ENCODE peak calls at places on chromosomes 12 and 14, in six cellular contexts. One of them, this sample, is unnamed.

GRCh38 chr12:20646239-20646827 is 48.8 kb upstream of the SLCO1C1 start:
- DNase-seq in uterus: no peak
- DNase-seq in WERI-Rb-1: no peak
- DNase-seq in astrocyte of the spinal cord: peak
- DNase-seq in HL-60: no peak
- DNase-seq in ovary: no peak
- DNase-seq in this sample: no peak

GRCh38 chr12:642633-643477 is 20.4 kb downstream of the NINJ2 start:
- DNase-seq in uterus: peak
- DNase-seq in WERI-Rb-1: peak
- DNase-seq in astrocyte of the spinal cord: peak
- DNase-seq in HL-60: peak
- DNase-seq in ovary: peak
- DNase-seq in this sample: no peak

GRCh38 chr14:102568115-102568614 is 24.3 kb upstream of the RCOR1 start:
- DNase-seq in uterus: no peak
- DNase-seq in WERI-Rb-1: no peak
- DNase-seq in astrocyte of the spinal cord: no peak
- DNase-seq in HL-60: no peak
- DNase-seq in ovary: no peak
- DNase-seq in this sample: no peak

GRCh38 chr12:87332987-87333761 is 696.0 kb downstream of the C12orf50 start:
- DNase-seq in uterus: no peak
- DNase-seq in WERI-Rb-1: no peak
- DNase-seq in astrocyte of the spinal cord: peak
- DNase-seq in HL-60: no peak
- DNase-seq in ovary: no peak
- DNase-seq in this sample: no peak

GRCh38 chr14:64786296-64787149 is 82.3 kb downstream of the PLEKHG3 start:
- DNase-seq in uterus: no peak
- DNase-seq in WERI-Rb-1: no peak
- DNase-seq in astrocyte of the spinal cord: peak
- DNase-seq in HL-60: no peak
- DNase-seq in ovary: no peak
- DNase-seq in this sample: no peak

GRCh38 chr12:69099201-69099837 is 140.1 kb upstream of the CPSF6 start:
- DNase-seq in uterus: no peak
- DNase-seq in WERI-Rb-1: no peak
- DNase-seq in astrocyte of the spinal cord: peak
- DNase-seq in HL-60: no peak
- DNase-seq in ovary: peak
- DNase-seq in this sample: no peak

GRCh38 chr14:86420131-86420530 is 890.2 kb downstream of the FLRT2 start:
- DNase-seq in uterus: no peak
- DNase-seq in WERI-Rb-1: no peak
- DNase-seq in astrocyte of the spinal cord: no peak
- DNase-seq in HL-60: no peak
- DNase-seq in ovary: no peak
- DNase-seq in this sample: no peak

GRCh38 chr12:47111854-47112253 is 32.1 kb upstream of the AMIGO2 start:
- DNase-seq in uterus: no peak
- DNase-seq in WERI-Rb-1: no peak
- DNase-seq in astrocyte of the spinal cord: no peak
- DNase-seq in HL-60: no peak
- DNase-seq in ovary: no peak
- DNase-seq in this sample: no peak

GRCh38 chr14:80584638-80585505 is 356.7 kb downstream of the CEP128 start:
- DNase-seq in uterus: no peak
- DNase-seq in WERI-Rb-1: no peak
- DNase-seq in astrocyte of the spinal cord: peak
- DNase-seq in HL-60: no peak
- DNase-seq in ovary: no peak
- DNase-seq in this sample: no peak

GRCh38 chr14:104119700-104120251 is 18.6 kb upstream of the KIF26A start:
- DNase-seq in uterus: no peak
- DNase-seq in WERI-Rb-1: no peak
- DNase-seq in astrocyte of the spinal cord: no peak
- DNase-seq in HL-60: no peak
- DNase-seq in ovary: peak
- DNase-seq in this sample: no peak

GRCh38 chr14:39474416-39474911 is 42.2 kb upstream of the FBXO33 start:
- DNase-seq in uterus: no peak
- DNase-seq in WERI-Rb-1: no peak
- DNase-seq in astrocyte of the spinal cord: peak
- DNase-seq in HL-60: no peak
- DNase-seq in ovary: no peak
- DNase-seq in this sample: no peak

GRCh38 chr14:92768795-92769194 is 20.4 kb upstream of the LGMN start:
- DNase-seq in uterus: no peak
- DNase-seq in WERI-Rb-1: no peak
- DNase-seq in astrocyte of the spinal cord: no peak
- DNase-seq in HL-60: no peak
- DNase-seq in ovary: no peak
- DNase-seq in this sample: no peak

GRCh38 chr12:32896438-32897275 is at the start of gene PKP2:
- DNase-seq in uterus: peak
- DNase-seq in WERI-Rb-1: peak
- DNase-seq in astrocyte of the spinal cord: peak
- DNase-seq in HL-60: no peak
- DNase-seq in ovary: peak
- DNase-seq in this sample: no peak

GRCh38 chr12:94305293-94305957 is 154.2 kb downstream of the CEP83 start:
- DNase-seq in uterus: no peak
- DNase-seq in WERI-Rb-1: no peak
- DNase-seq in astrocyte of the spinal cord: peak
- DNase-seq in HL-60: no peak
- DNase-seq in ovary: no peak
- DNase-seq in this sample: no peak

GRCh38 chr12:93317227-93317626 is 60.5 kb upstream of the NUDT4 start:
- DNase-seq in uterus: no peak
- DNase-seq in WERI-Rb-1: no peak
- DNase-seq in astrocyte of the spinal cord: no peak
- DNase-seq in HL-60: peak
- DNase-seq in ovary: no peak
- DNase-seq in this sample: no peak

GRCh38 chr12:25254271-25254880 is 3.6 kb upstream of the KRAS start:
- DNase-seq in uterus: no peak
- DNase-seq in WERI-Rb-1: no peak
- DNase-seq in astrocyte of the spinal cord: no peak
- DNase-seq in HL-60: no peak
- DNase-seq in ovary: no peak
- DNase-seq in this sample: no peak

GRCh38 chr12:89856431-89856830 is 147.8 kb upstream of the ATP2B1 start:
- DNase-seq in uterus: no peak
- DNase-seq in WERI-Rb-1: no peak
- DNase-seq in astrocyte of the spinal cord: peak
- DNase-seq in HL-60: peak
- DNase-seq in ovary: no peak
- DNase-seq in this sample: no peak

GRCh38 chr12:6347367-6348338 is 5.8 kb upstream of the TNFRSF1A start:
- DNase-seq in uterus: peak
- DNase-seq in WERI-Rb-1: no peak
- DNase-seq in astrocyte of the spinal cord: peak
- DNase-seq in HL-60: no peak
- DNase-seq in ovary: peak
- DNase-seq in this sample: no peak

GRCh38 chr12:98698603-98699463 is 53.7 kb downstream of the APAF1 start:
- DNase-seq in uterus: peak
- DNase-seq in WERI-Rb-1: peak
- DNase-seq in astrocyte of the spinal cord: peak
- DNase-seq in HL-60: peak
- DNase-seq in ovary: peak
- DNase-seq in this sample: no peak

GRCh38 chr14:39102265-39102968 is 618 bp downstream of the SEC23A start:
- DNase-seq in uterus: no peak
- DNase-seq in WERI-Rb-1: no peak
- DNase-seq in astrocyte of the spinal cord: peak
- DNase-seq in HL-60: no peak
- DNase-seq in ovary: no peak
- DNase-seq in this sample: no peak

GRCh38 chr12:58529897-58530296 is 390.4 kb downstream of the LRIG3 start:
- DNase-seq in uterus: no peak
- DNase-seq in WERI-Rb-1: no peak
- DNase-seq in astrocyte of the spinal cord: peak
- DNase-seq in HL-60: no peak
- DNase-seq in ovary: no peak
- DNase-seq in this sample: no peak

GRCh38 chr12:45756666-45757065 is 27.2 kb downstream of the ARID2 start:
- DNase-seq in uterus: no peak
- DNase-seq in WERI-Rb-1: no peak
- DNase-seq in astrocyte of the spinal cord: no peak
- DNase-seq in HL-60: no peak
- DNase-seq in ovary: no peak
- DNase-seq in this sample: no peak

GRCh38 chr12:100254876-100255275 is 12.0 kb downstream of the DEPDC4 start:
- DNase-seq in uterus: no peak
- DNase-seq in WERI-Rb-1: no peak
- DNase-seq in astrocyte of the spinal cord: no peak
- DNase-seq in HL-60: no peak
- DNase-seq in ovary: no peak
- DNase-seq in this sample: no peak

GRCh38 chr12:27972721-27973120 is at the start of gene PTHLH:
- DNase-seq in uterus: no peak
- DNase-seq in WERI-Rb-1: no peak
- DNase-seq in astrocyte of the spinal cord: no peak
- DNase-seq in HL-60: no peak
- DNase-seq in ovary: no peak
- DNase-seq in this sample: no peak

GRCh38 chr12:104462931-104463339 is 6.2 kb downstream of the CHST11 start:
- DNase-seq in uterus: no peak
- DNase-seq in WERI-Rb-1: no peak
- DNase-seq in astrocyte of the spinal cord: no peak
- DNase-seq in HL-60: no peak
- DNase-seq in ovary: no peak
- DNase-seq in this sample: no peak

GRCh38 chr12:34404377-34405285 is 382.3 kb downstream of the ALG10 start:
- DNase-seq in uterus: peak
- DNase-seq in WERI-Rb-1: peak
- DNase-seq in astrocyte of the spinal cord: no peak
- DNase-seq in HL-60: no peak
- DNase-seq in ovary: peak
- DNase-seq in this sample: no peak

DNA sequence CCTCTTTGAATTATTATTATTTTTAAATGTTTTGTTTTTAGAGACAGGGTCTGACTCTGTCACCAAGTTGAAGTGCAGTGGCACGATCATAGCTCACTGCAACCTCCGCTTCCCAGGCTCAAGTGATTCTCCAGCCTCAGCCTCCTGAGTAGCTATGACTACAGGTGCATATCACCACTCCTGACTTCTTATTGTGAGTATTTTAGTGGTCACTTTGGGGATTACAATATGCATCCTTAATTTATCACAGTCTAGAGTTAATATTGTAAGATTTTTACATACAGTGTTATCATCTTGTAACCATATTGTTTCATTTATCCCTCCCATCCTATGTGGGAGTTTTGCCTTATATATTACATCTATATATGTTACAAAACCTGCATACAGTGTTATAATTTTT is 13.4 kb downstream of the FGF23 start:
- DNase-seq in uterus: no peak
- DNase-seq in WERI-Rb-1: no peak
- DNase-seq in astrocyte of the spinal cord: no peak
- DNase-seq in HL-60: no peak
- DNase-seq in ovary: no peak
- DNase-seq in this sample: no peak
- TF ChIP-seq CTCF in uterus: no peak
- TF ChIP-seq CTCF in WERI-Rb-1: no peak
- TF ChIP-seq CTCF in astrocyte of the spinal cord: no peak
- TF ChIP-seq CTCF in HL-60: no peak
- TF ChIP-seq CTCF in ovary: no peak
- TF ChIP-seq CTCF in this sample: no peak

GRCh38 chr14:57066887-57067513 is 201.7 kb downstream of the EXOC5 start:
- DNase-seq in uterus: no peak
- DNase-seq in WERI-Rb-1: peak
- DNase-seq in astrocyte of the spinal cord: peak
- DNase-seq in HL-60: no peak
- DNase-seq in ovary: no peak
- DNase-seq in this sample: no peak
- TF ChIP-seq CTCF in uterus: no peak
- TF ChIP-seq CTCF in WERI-Rb-1: peak
- TF ChIP-seq CTCF in astrocyte of the spinal cord: peak
- TF ChIP-seq CTCF in HL-60: peak
- TF ChIP-seq CTCF in ovary: no peak
- TF ChIP-seq CTCF in this sample: no peak

GRCh38 chr14:44963775-44964380 is 1.9 kb downstream of the TOGARAM1 start:
- DNase-seq in uterus: no peak
- DNase-seq in WERI-Rb-1: no peak
- DNase-seq in astrocyte of the spinal cord: no peak
- DNase-seq in HL-60: no peak
- DNase-seq in ovary: no peak
- DNase-seq in this sample: no peak
- TF ChIP-seq CTCF in uterus: no peak
- TF ChIP-seq CTCF in WERI-Rb-1: no peak
- TF ChIP-seq CTCF in astrocyte of the spinal cord: no peak
- TF ChIP-seq CTCF in HL-60: no peak
- TF ChIP-seq CTCF in ovary: no peak
- TF ChIP-seq CTCF in this sample: no peak

GRCh38 chr14:96203116-96203515 is 1.5 kb upstream of the BDKRB2 start:
- DNase-seq in uterus: no peak
- DNase-seq in WERI-Rb-1: no peak
- DNase-seq in astrocyte of the spinal cord: no peak
- DNase-seq in HL-60: no peak
- DNase-seq in ovary: no peak
- DNase-seq in this sample: no peak

GRCh38 chr14:96203635-96204034 is 1.0 kb upstream of the BDKRB2 start:
- DNase-seq in uterus: no peak
- DNase-seq in WERI-Rb-1: no peak
- DNase-seq in astrocyte of the spinal cord: no peak
- DNase-seq in HL-60: no peak
- DNase-seq in ovary: no peak
- DNase-seq in this sample: no peak

GRCh38 chr14:96205059-96205993 is 687 bp downstream of the BDKRB2 start:
- DNase-seq in uterus: no peak
- DNase-seq in WERI-Rb-1: no peak
- DNase-seq in astrocyte of the spinal cord: no peak
- DNase-seq in HL-60: no peak
- DNase-seq in ovary: no peak
- DNase-seq in this sample: no peak

GRCh38 chr14:96205994-96206392 is 1.4 kb downstream of the BDKRB2 start:
- DNase-seq in uterus: no peak
- DNase-seq in WERI-Rb-1: no peak
- DNase-seq in astrocyte of the spinal cord: no peak
- DNase-seq in HL-60: no peak
- DNase-seq in ovary: no peak
- DNase-seq in this sample: no peak

GRCh38 chr14:96204151-96205058 is at the start of gene BDKRB2:
- DNase-seq in uterus: peak
- DNase-seq in WERI-Rb-1: peak
- DNase-seq in astrocyte of the spinal cord: peak
- DNase-seq in HL-60: peak
- DNase-seq in ovary: peak
- DNase-seq in this sample: no peak
- TF ChIP-seq CTCF in uterus: no peak
- TF ChIP-seq CTCF in WERI-Rb-1: no peak
- TF ChIP-seq CTCF in astrocyte of the spinal cord: no peak
- TF ChIP-seq CTCF in HL-60: no peak
- TF ChIP-seq CTCF in ovary: no peak
- TF ChIP-seq CTCF in this sample: no peak